ENCODE peak calls at places on chromosomes 12 and 14, in seven cellular contexts. R is gastrocnemius medialis, C is MCF 10A, F is Calu3, J is HCT116, G is AG04449, T is upper lobe of right lung. L is an unnamed sample.

GRCh38 chr12:84270470-84271140 is 642.0 kb downstream of the SLC6A15 start:
- DNase-seq in R (no peak), C (peak; percentile 6), F (no peak), J (no peak), G (no peak), T (no peak), L (no peak)

GRCh38 chr14:52918486-52918885 is 32.4 kb downstream of the FERMT2 start:
- DNase-seq in R (no peak), C (peak; percentile 62), F (no peak), J (no peak), G (no peak), T (no peak), L (no peak)

GRCh38 chr12:29783773-29784666 is at the start of gene TMTC1:
- DNase-seq in R (peak; percentile 65), C (peak; percentile 61), F (peak; percentile 44), J (no peak), G (no peak), T (peak; percentile 76), L (peak; percentile 69)

GRCh38 chr12:29725587-29726320 is 58.0 kb downstream of the TMTC1 start:
- DNase-seq in R (peak; percentile 45), C (peak; percentile 79), F (no peak), J (no peak), G (no peak), T (no peak), L (no peak)

GRCh38 chr14:101563654-101564443 is 2.6 kb downstream of the DIO3 start:
- DNase-seq in R (no peak), C (no peak), F (no peak), J (no peak), G (no peak), T (no peak), L (no peak)

GRCh38 chr12:5568325-5568981 is 136.5 kb downstream of the NTF3 start:
- DNase-seq in R (no peak), C (no peak), F (no peak), J (no peak), G (no peak), T (no peak), L (no peak)

GRCh38 chr14:69013943-69014782 is 35.1 kb upstream of the ACTN1 start:
- DNase-seq in R (peak; percentile 34), C (peak; percentile 93), F (peak; percentile 80), J (no peak), G (peak; percentile 44), T (peak; percentile 91), L (no peak)

GRCh38 chr12:46207644-46208043 is 61.2 kb downstream of the SLC38A1 start:
- DNase-seq in R (no peak), C (no peak), F (no peak), J (no peak), G (no peak), T (no peak), L (no peak)

GRCh38 chr12:14410841-14411569 is 45.5 kb downstream of the ATF7IP start:
- DNase-seq in R (no peak), C (peak; percentile 12), F (no peak), J (no peak), G (no peak), T (no peak), L (no peak)

GRCh38 chr12:96743606-96744005 is 163.5 kb upstream of the NEDD1 start:
- DNase-seq in R (no peak), C (peak; percentile 44), F (no peak), J (no peak), G (no peak), T (no peak), L (no peak)

GRCh38 chr12:10143205-10143604 is 13.2 kb upstream of the CLEC7A start:
- DNase-seq in R (no peak), C (no peak), F (no peak), J (no peak), G (no peak), T (no peak), L (no peak)

GRCh38 chr12:104573-105081 is 38.1 kb downstream of the IQSEC3 start:
- DNase-seq in R (no peak), C (no peak), F (no peak), J (no peak), G (no peak), T (no peak), L (no peak)

GRCh38 chr14:68230941-68231717 is 411.6 kb downstream of the RAD51B start:
- DNase-seq in R (no peak), C (no peak), F (peak; percentile 45), J (no peak), G (no peak), T (no peak), L (no peak)

GRCh38 chr12:5187136-5187535 is 143.5 kb downstream of the KCNA5 start:
- DNase-seq in R (no peak), C (no peak), F (no peak), J (no peak), G (no peak), T (no peak), L (no peak)

GRCh38 chr12:124044809-124045321 is 71.8 kb downstream of the ZNF664 start:
- DNase-seq in R (no peak), C (no peak), F (no peak), J (no peak), G (no peak), T (no peak), L (no peak)

GRCh38 chr14:105867961-105868599 is 341.7 kb downstream of the TMEM121 start:
- DNase-seq in R (no peak), C (no peak), F (no peak), J (no peak), G (no peak), T (no peak), L (no peak)

GRCh38 chr12:106113446-106114083 is 25.2 kb downstream of the NUAK1 start:
- DNase-seq in R (peak; percentile 78), C (peak; percentile 61), F (no peak), J (no peak), G (no peak), T (no peak), L (no peak)

GRCh38 chr12:96334502-96334901 is 65.7 kb downstream of the CDK17 start:
- DNase-seq in R (no peak), C (no peak), F (no peak), J (no peak), G (no peak), T (no peak), L (no peak)

GRCh38 chr14:92039073-92039719 is 663 bp downstream of the TRIP11 start:
- DNase-seq in R (peak; percentile 46), C (peak; percentile 62), F (peak; percentile 49), J (peak; percentile 49), G (no peak), T (no peak), L (no peak)

GRCh38 chr12:130414381-130414780 is 76.7 kb downstream of the PIWIL1 start:
- DNase-seq in R (no peak), C (no peak), F (no peak), J (no peak), G (no peak), T (no peak), L (no peak)

GRCh38 chr14:51117579-51117978 is 22.7 kb upstream of the TRIM9 start:
- DNase-seq in R (no peak), C (no peak), F (no peak), J (no peak), G (no peak), T (no peak), L (no peak)

GRCh38 chr12:124805050-124805449 is 58.6 kb downstream of the SCARB1 start:
- DNase-seq in R (no peak), C (no peak), F (no peak), J (no peak), G (no peak), T (no peak), L (no peak)

GRCh38 chr14:28143340-28143739 is 623.2 kb upstream of the FOXG1 start:
- DNase-seq in R (no peak), C (no peak), F (no peak), J (no peak), G (no peak), T (no peak), L (peak; percentile 8)

GRCh38 chr14:24266344-24267244 is 3.6 kb upstream of the TGM1 start:
- DNase-seq in R (no peak), C (no peak), F (no peak), J (no peak), G (no peak), T (no peak), L (no peak)

GRCh38 chr14:22520786-22521185 is 68.2 kb downstream of the DAD1 start:
- DNase-seq in R (no peak), C (no peak), F (no peak), J (no peak), G (no peak), T (no peak), L (no peak)

GRCh38 chr12:62977879-62978278 is 42.9 kb upstream of the PPM1H start:
- DNase-seq in R (no peak), C (no peak), F (no peak), J (no peak), G (no peak), T (no peak), L (no peak)

GRCh38 chr14:26255213-26255612 is 342.6 kb downstream of the NOVA1 start:
- DNase-seq in R (no peak), C (peak; percentile 8), F (no peak), J (no peak), G (no peak), T (no peak), L (no peak)
- TF ChIP-seq CTCF in R (no peak), C (no peak), F (no peak), J (no peak), G (no peak), T (peak; percentile 15), L (peak; percentile 55)

DNA sequence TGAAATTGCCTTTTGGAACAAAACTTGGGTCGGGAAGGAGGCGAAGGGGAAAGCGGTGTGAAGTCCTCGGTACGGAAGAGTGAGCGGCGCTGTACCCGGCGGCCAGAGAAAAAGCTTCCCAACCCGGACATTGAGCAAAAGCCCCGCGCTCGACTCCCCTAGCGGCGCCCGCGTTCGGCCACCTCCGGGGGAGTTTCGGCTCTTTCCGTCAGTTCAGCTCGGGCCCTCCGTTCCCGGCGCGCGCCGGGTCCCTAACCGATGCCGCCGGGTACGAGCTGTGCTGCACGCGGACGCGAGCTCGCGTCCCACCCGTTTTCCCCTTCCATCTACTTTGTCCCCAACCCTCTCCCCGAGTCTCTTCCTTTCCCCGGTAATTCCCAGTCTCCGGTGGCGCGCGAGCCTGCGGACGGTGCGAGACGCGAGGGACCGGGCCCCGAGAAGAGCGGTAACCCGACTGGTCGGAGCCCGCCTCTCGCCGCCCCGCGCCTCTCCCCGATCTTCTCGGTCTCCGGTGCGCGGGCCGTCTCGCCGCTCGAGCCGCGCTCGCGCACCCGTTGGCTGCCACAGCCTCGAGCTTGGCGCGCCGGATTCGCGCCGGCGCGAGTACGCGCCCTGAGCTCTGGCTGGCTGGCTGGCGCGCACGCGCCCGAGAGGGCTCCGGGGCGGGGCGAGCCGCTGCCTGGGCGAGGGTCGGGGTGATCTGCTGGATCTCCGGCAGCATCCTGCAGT is 446 bp upstream of the SPATS2 start:
- DNase-seq in R (peak; percentile 80), C (peak; percentile 89), F (peak; percentile 91), J (peak; percentile 80), G (peak; percentile 33), T (peak; percentile 94), L (peak; percentile 93)
- TF ChIP-seq CTCF in R (peak; percentile 58), C (peak; percentile 6), F (peak; percentile 2), J (peak; percentile 11), G (peak; percentile 34), T (peak; percentile 30), L (peak; percentile 35)

GRCh38 chr14:103856105-103856504 is 8.7 kb upstream of the PPP1R13B start:
- DNase-seq in R (no peak), C (no peak), F (no peak), J (no peak), G (no peak), T (no peak), L (no peak)
- TF ChIP-seq CTCF in R (no peak), C (no peak), F (no peak), J (peak; percentile 10), G (no peak), T (no peak), L (no peak)

GRCh38 chr12:1629338-1630080 is 478 bp downstream of the WNT5B start:
- DNase-seq in R (no peak), C (no peak), F (peak; percentile 9), J (no peak), G (no peak), T (no peak), L (no peak)
- TF ChIP-seq CTCF in R (no peak), C (peak; percentile 6), F (peak; percentile 48), J (peak; percentile 36), G (no peak), T (no peak), L (no peak)